ENCODE peak calls at places on chromosomes 6 and 20, in four cellular contexts. A is GM20000, L is fibroblast of mammary gland, O is RWPE1. I is an unnamed sample.

GRCh38 chr6:160714731-160715130 is 12.7 kb downstream of the PLG start:
- DNase-seq in L (no peak), A (no peak), O (no peak), I (no peak)

GRCh38 chr6:1040393-1040792 is 271.5 kb upstream of the FOXQ1 start:
- DNase-seq in O (no peak), A (no peak), L (no peak), I (no peak)

GRCh38 chr6:98995116-98995515 is 47.4 kb upstream of the FBXL4 start:
- DNase-seq in O (no peak), A (no peak), L (no peak), I (no peak)

GRCh38 chr20:11204926-11205768 is 531.3 kb upstream of the JAG1 start:
- DNase-seq in O (peak), A (peak), L (peak), I (peak)

GRCh38 chr20:10666221-10667076 is 7.3 kb downstream of the JAG1 start:
- DNase-seq in A (no peak), O (no peak), L (no peak), I (no peak)

GRCh38 chr6:25945175-25945574 is 14.7 kb upstream of the SLC17A2 start:
- DNase-seq in L (no peak), A (peak), O (no peak), I (no peak)

GRCh38 chr6:108846628-108847027 is 1.6 kb upstream of the ARMC2 start:
- DNase-seq in O (no peak), A (no peak), L (no peak), I (no peak)

GRCh38 chr6:167493961-167494697 is 169.2 kb downstream of the TTLL2 start:
- DNase-seq in L (peak), A (no peak), O (no peak), I (no peak)

GRCh38 chr6:90397047-90397446 is 100.4 kb upstream of the BACH2 start:
- DNase-seq in A (no peak), O (no peak), L (no peak), I (no peak)

GRCh38 chr6:21037453-21037852 is 503.2 kb downstream of the CDKAL1 start:
- DNase-seq in L (no peak), A (no peak), O (no peak), I (no peak)

GRCh38 chr6:42316390-42316970 is 98.8 kb upstream of the MRPS10 start:
- DNase-seq in L (peak), O (no peak), A (no peak), I (peak)

GRCh38 chr20:29876911-29877285 is 1380.6 kb upstream of the DEFB115 start:
- DNase-seq in L (no peak), O (no peak), A (no peak), I (no peak)

GRCh38 chr6:83192456-83192855 is 609 bp downstream of the PGM3 start:
- DNase-seq in O (peak), L (peak), A (no peak), I (peak)

GRCh38 chr6:11538799-11539468 is 1.4 kb downstream of the TMEM170B start:
- DNase-seq in O (no peak), L (no peak), A (no peak), I (no peak)

GRCh38 chr20:50982372-50982771 is 23.8 kb downstream of the MOCS3 start:
- DNase-seq in A (no peak), O (peak), L (peak), I (peak)

GRCh38 chr6:119442776-119443184 is 93.2 kb upstream of the MAN1A1 start:
- DNase-seq in L (no peak), A (peak), O (no peak), I (no peak)

GRCh38 chr6:124007915-124008688 is 204.4 kb downstream of the NKAIN2 start:
- DNase-seq in O (no peak), L (no peak), A (no peak), I (no peak)

GRCh38 chr20:36969478-36970186 is 18.1 kb upstream of the SAMHD1 start:
- DNase-seq in O (no peak), A (no peak), L (no peak), I (no peak)

GRCh38 chr6:22891930-22892329 is 322.6 kb downstream of the HDGFL1 start:
- DNase-seq in A (no peak), O (no peak), L (no peak), I (no peak)

GRCh38 chr6:163415620-163416379 is 1.3 kb downstream of the QKI start:
- DNase-seq in O (peak), A (peak), L (peak), I (peak)

GRCh38 chr6:121354764-121355163 is 20.5 kb upstream of the TBC1D32 start:
- DNase-seq in A (no peak), O (no peak), L (peak), I (no peak)

GRCh38 chr6:29968130-29968529 is 25.8 kb downstream of the HLA-A start:
- DNase-seq in A (no peak), L (peak), O (peak), I (peak)

GRCh38 chr6:41442800-41443501 is 103.2 kb upstream of the FOXP4 start:
- DNase-seq in O (no peak), L (peak), A (no peak), I (no peak)

GRCh38 chr6:158026054-158026900 is 44.6 kb downstream of the SYNJ2 start:
- DNase-seq in O (peak), L (peak), A (peak), I (peak)

GRCh38 chr20:38109025-38109541 is 56.0 kb downstream of the TGM2 start:
- DNase-seq in O (no peak), L (peak), A (no peak), I (peak)

GRCh38 chr6:14393910-14394309 is 276.3 kb downstream of the CD83 start:
- DNase-seq in A (no peak), L (no peak), O (no peak), I (no peak)

GRCh38 chr20:60642048-60642447 is 610.0 kb upstream of the CDH4 start:
- DNase-seq in A (no peak), L (no peak), O (no peak), I (no peak)

GRCh38 chr20:41249371-41249770 is 68.2 kb downstream of the ZHX3 start:
- DNase-seq in O (peak), A (peak), L (peak), I (peak)

GRCh38 chr6:168381726-168382458 is 59.1 kb upstream of the SMOC2 start:
- DNase-seq in O (no peak), L (no peak), A (no peak), I (no peak)

GRCh38 chr20:61737812-61738443 is 327.8 kb downstream of the TAF4 start:
- DNase-seq in O (no peak), A (no peak), L (no peak), I (no peak)

GRCh38 chr6:130557481-130558112 is 191.8 kb downstream of the TMEM200A start:
- DNase-seq in O (no peak), A (no peak), L (no peak), I (no peak)

DNA sequence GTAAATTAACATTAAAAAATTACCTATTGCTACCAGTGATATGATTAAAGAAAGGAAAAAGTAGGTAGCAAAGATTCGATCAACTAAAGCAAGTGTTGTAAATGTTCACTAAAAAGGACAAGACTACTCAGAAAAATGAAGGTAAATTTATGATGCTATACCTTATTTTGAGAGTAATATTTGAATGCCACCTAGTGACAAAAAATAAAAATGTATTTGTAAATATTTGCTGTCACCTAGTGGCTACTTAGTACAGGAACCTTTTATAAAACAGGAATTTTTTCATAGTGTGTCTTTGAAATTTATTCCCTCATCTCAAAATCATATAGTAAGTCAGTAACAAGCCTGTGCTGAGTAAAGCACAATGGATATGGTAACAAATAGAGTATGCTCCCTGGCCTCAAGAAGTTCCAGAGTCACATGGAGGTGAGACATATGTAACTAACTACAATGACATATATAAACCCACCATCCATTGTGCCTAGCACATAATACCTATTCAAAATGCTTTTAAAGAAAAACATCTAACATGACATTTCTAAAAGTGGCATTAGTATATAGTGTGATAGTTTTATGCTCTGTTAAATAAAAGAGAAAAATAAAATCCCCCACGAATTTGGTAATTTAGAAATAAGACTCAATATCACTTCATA is 193.1 kb upstream of the SIM1 start:
- DNase-seq in O (no peak), A (no peak), L (peak), I (peak)
- TF ChIP-seq CTCF in O (peak), A (peak), L (peak), I (peak)

DNA sequence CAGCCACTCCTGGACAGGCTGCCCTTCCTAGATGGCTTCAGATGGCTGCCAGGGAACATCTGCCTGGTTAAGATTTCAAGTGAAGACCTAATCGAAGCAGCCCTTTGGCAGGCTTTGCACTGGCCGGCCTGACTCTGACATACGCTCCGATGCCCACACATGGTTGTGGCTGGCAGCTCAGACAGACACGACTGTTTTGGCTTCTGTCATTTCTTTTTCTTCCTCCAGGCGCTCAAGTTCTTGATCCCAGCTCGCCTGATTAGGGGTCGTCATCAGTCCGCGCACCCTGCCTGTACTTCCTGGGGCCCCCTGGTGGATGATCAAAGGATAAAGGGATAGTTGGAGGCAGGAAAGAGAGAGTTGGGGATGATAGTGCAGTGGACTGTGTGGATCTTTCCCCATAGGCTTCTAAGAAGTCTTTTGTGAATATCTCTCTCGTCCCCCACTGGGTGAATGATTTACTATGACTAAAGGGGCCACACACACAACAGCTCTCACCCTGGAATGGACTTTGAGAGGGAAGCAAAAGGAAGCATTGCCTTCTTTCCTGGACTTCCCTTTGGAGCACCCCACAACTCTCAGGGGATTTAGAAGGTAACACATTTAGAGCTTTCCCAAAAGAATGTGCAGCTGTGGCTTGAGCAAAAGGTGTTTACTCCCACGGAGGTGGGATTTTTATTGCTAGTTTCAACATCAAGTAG is 21.4 kb upstream of the TRAM2 start:
- DNase-seq in A (peak), L (peak), O (peak), I (peak)
- TF ChIP-seq CTCF in A (peak), L (peak), O (peak), I (peak)

GRCh38 chr6:2190661-2191389 is 54.6 kb downstream of the GMDS start:
- DNase-seq in O (no peak), L (no peak), A (no peak), I (no peak)
- TF ChIP-seq CTCF in O (no peak), L (no peak), A (no peak), I (no peak)

GRCh38 chr20:54103067-54103761 is 32.8 kb upstream of the BCAS1 start:
- DNase-seq in L (peak), O (peak), A (peak), I (peak)
- TF ChIP-seq CTCF in L (peak), O (no peak), A (peak), I (peak)

DNA sequence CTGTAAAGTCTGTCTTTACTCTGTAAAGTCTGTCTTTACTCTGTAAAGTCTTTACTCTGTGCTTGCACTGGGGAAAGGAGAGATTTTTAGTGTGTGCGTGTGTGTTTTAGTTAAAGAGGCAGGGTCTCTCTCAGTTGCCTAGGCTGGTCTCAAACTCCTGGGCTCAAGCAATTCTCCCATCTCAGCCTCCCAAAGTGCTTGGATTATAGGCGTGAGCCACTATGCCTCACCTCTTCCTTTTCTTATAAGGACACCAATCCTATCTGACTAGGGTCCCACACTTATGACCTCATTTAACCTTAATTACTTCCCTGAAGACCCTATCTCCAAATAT is 93.8 kb downstream of the JPH2 start:
- DNase-seq in O (no peak), L (no peak), A (no peak), I (no peak)
- TF ChIP-seq CTCF in O (peak), L (no peak), A (no peak), I (peak)

GRCh38 chr6:50185006-50185405 is 135.3 kb upstream of the DEFB112 start:
- DNase-seq in O (no peak), A (no peak), L (peak), I (peak)
- TF ChIP-seq CTCF in O (no peak), A (peak), L (no peak), I (no peak)

I was measured in MCF 10A.